ENCODE peak calls at places on chromosomes 16 and 17, in seven cellular contexts. One of them, this sample, is unnamed.
A peak's percentile ranks its signal among the peaks of the same experiment; 100 is the strongest.

GRCh38 chr16:23298290-23298689 is 3.8 kb upstream of the SCNN1B start:
- DNase-seq in GM23338: no peak
- DNase-seq in DND-41: no peak
- DNase-seq in Peyer's patch: no peak
- DNase-seq in keratinocyte: no peak
- DNase-seq in RWPE2: no peak
- DNase-seq in OCI-LY7: no peak
- DNase-seq in this sample: no peak

GRCh38 chr16:57892447-57893096 is 78.4 kb downstream of the CNGB1 start:
- DNase-seq in GM23338: no peak
- DNase-seq in DND-41: no peak
- DNase-seq in Peyer's patch: no peak
- DNase-seq in keratinocyte: no peak
- DNase-seq in RWPE2: no peak
- DNase-seq in OCI-LY7: no peak
- DNase-seq in this sample: peak; percentile 41

GRCh38 chr17:43771463-43771862 is 7.3 kb downstream of the DUSP3 start:
- DNase-seq in GM23338: no peak
- DNase-seq in DND-41: no peak
- DNase-seq in Peyer's patch: no peak
- DNase-seq in keratinocyte: no peak
- DNase-seq in RWPE2: no peak
- DNase-seq in OCI-LY7: no peak
- DNase-seq in this sample: no peak

GRCh38 chr17:82435601-82436583 is 14.7 kb downstream of the CYBC1 start:
- DNase-seq in GM23338: no peak
- DNase-seq in DND-41: no peak
- DNase-seq in Peyer's patch: no peak
- DNase-seq in keratinocyte: no peak
- DNase-seq in RWPE2: no peak
- DNase-seq in OCI-LY7: no peak
- DNase-seq in this sample: no peak

GRCh38 chr17:80673152-80673920 is 128.7 kb downstream of the RPTOR start:
- DNase-seq in GM23338: no peak
- DNase-seq in DND-41: peak; percentile 80
- DNase-seq in Peyer's patch: no peak
- DNase-seq in keratinocyte: no peak
- DNase-seq in RWPE2: no peak
- DNase-seq in OCI-LY7: peak; percentile 40
- DNase-seq in this sample: no peak

GRCh38 chr17:76146053-76146875 is 5.2 kb upstream of the FOXJ1 start:
- DNase-seq in GM23338: no peak
- DNase-seq in DND-41: no peak
- DNase-seq in Peyer's patch: peak; percentile 43
- DNase-seq in keratinocyte: no peak
- DNase-seq in RWPE2: no peak
- DNase-seq in OCI-LY7: peak; percentile 39
- DNase-seq in this sample: no peak

GRCh38 chr16:56789360-56789759 is 59.4 kb downstream of the NUP93 start:
- DNase-seq in GM23338: no peak
- DNase-seq in DND-41: peak; percentile 59
- DNase-seq in Peyer's patch: peak; percentile 57
- DNase-seq in keratinocyte: no peak
- DNase-seq in RWPE2: no peak
- DNase-seq in OCI-LY7: peak; percentile 57
- DNase-seq in this sample: peak; percentile 38

GRCh38 chr17:17535957-17536356 is 39.8 kb upstream of the RASD1 start:
- DNase-seq in GM23338: no peak
- DNase-seq in DND-41: no peak
- DNase-seq in Peyer's patch: no peak
- DNase-seq in keratinocyte: no peak
- DNase-seq in RWPE2: no peak
- DNase-seq in OCI-LY7: no peak
- DNase-seq in this sample: peak; percentile 73

GRCh38 chr16:4409081-4409932 is 7.1 kb downstream of the CORO7 start:
- DNase-seq in GM23338: peak; percentile 45
- DNase-seq in DND-41: no peak
- DNase-seq in Peyer's patch: no peak
- DNase-seq in keratinocyte: no peak
- DNase-seq in RWPE2: peak; percentile 61
- DNase-seq in OCI-LY7: no peak
- DNase-seq in this sample: no peak

GRCh38 chr17:60720763-60721531 is 43.3 kb downstream of the BCAS3 start:
- DNase-seq in GM23338: peak; percentile 76
- DNase-seq in DND-41: peak; percentile 54
- DNase-seq in Peyer's patch: no peak
- DNase-seq in keratinocyte: no peak
- DNase-seq in RWPE2: no peak
- DNase-seq in OCI-LY7: peak; percentile 60
- DNase-seq in this sample: no peak

GRCh38 chr17:35765731-35766488 is 5.2 kb downstream of the C17orf50 start:
- DNase-seq in GM23338: no peak
- DNase-seq in DND-41: no peak
- DNase-seq in Peyer's patch: no peak
- DNase-seq in keratinocyte: no peak
- DNase-seq in RWPE2: no peak
- DNase-seq in OCI-LY7: no peak
- DNase-seq in this sample: no peak

GRCh38 chr17:72575542-72576233 is 454.9 kb downstream of the SOX9 start:
- DNase-seq in GM23338: peak; percentile 32
- DNase-seq in DND-41: no peak
- DNase-seq in Peyer's patch: no peak
- DNase-seq in keratinocyte: no peak
- DNase-seq in RWPE2: no peak
- DNase-seq in OCI-LY7: no peak
- DNase-seq in this sample: no peak

GRCh38 chr16:53094013-53094630 is 39.3 kb downstream of the CHD9 start:
- DNase-seq in GM23338: no peak
- DNase-seq in DND-41: peak; percentile 26
- DNase-seq in Peyer's patch: peak; percentile 86
- DNase-seq in keratinocyte: no peak
- DNase-seq in RWPE2: peak; percentile 71
- DNase-seq in OCI-LY7: peak; percentile 71
- DNase-seq in this sample: peak; percentile 75

GRCh38 chr17:10119203-10120112 is 78.9 kb downstream of the GAS7 start:
- DNase-seq in GM23338: peak; percentile 45
- DNase-seq in DND-41: peak; percentile 73
- DNase-seq in Peyer's patch: no peak
- DNase-seq in keratinocyte: peak; percentile 30
- DNase-seq in RWPE2: no peak
- DNase-seq in OCI-LY7: no peak
- DNase-seq in this sample: peak; percentile 79

GRCh38 chr16:58459344-58460218 is 40.4 kb upstream of the NDRG4 start:
- DNase-seq in GM23338: no peak
- DNase-seq in DND-41: no peak
- DNase-seq in Peyer's patch: no peak
- DNase-seq in keratinocyte: peak; percentile 63
- DNase-seq in RWPE2: no peak
- DNase-seq in OCI-LY7: no peak
- DNase-seq in this sample: no peak

GRCh38 chr17:61461967-61462733 is 9.9 kb downstream of the TBX4 start:
- DNase-seq in GM23338: peak; percentile 52
- DNase-seq in DND-41: no peak
- DNase-seq in Peyer's patch: peak; percentile 46
- DNase-seq in keratinocyte: no peak
- DNase-seq in RWPE2: no peak
- DNase-seq in OCI-LY7: no peak
- DNase-seq in this sample: no peak

GRCh38 chr17:151886-152859 is 14.8 kb downstream of the SCGB1C2 start:
- DNase-seq in GM23338: no peak
- DNase-seq in DND-41: no peak
- DNase-seq in Peyer's patch: no peak
- DNase-seq in keratinocyte: no peak
- DNase-seq in RWPE2: peak; percentile 42
- DNase-seq in OCI-LY7: no peak
- DNase-seq in this sample: no peak

GRCh38 chr16:48537275-48537674 is 72.7 kb downstream of the N4BP1 start:
- DNase-seq in GM23338: no peak
- DNase-seq in DND-41: no peak
- DNase-seq in Peyer's patch: no peak
- DNase-seq in keratinocyte: no peak
- DNase-seq in RWPE2: no peak
- DNase-seq in OCI-LY7: no peak
- DNase-seq in this sample: no peak

GRCh38 chr16:48535369-48535787 is 74.6 kb downstream of the N4BP1 start:
- DNase-seq in GM23338: no peak
- DNase-seq in DND-41: no peak
- DNase-seq in Peyer's patch: no peak
- DNase-seq in keratinocyte: no peak
- DNase-seq in RWPE2: no peak
- DNase-seq in OCI-LY7: no peak
- DNase-seq in this sample: no peak

GRCh38 chr16:48536600-48537200 is 73.3 kb downstream of the N4BP1 start:
- DNase-seq in GM23338: no peak
- DNase-seq in DND-41: no peak
- DNase-seq in Peyer's patch: no peak
- DNase-seq in keratinocyte: no peak
- DNase-seq in RWPE2: no peak
- DNase-seq in OCI-LY7: no peak
- DNase-seq in this sample: no peak

GRCh38 chr16:48534601-48535340 is 75.2 kb downstream of the N4BP1 start:
- DNase-seq in GM23338: no peak
- DNase-seq in DND-41: no peak
- DNase-seq in Peyer's patch: no peak
- DNase-seq in keratinocyte: no peak
- DNase-seq in RWPE2: no peak
- DNase-seq in OCI-LY7: no peak
- DNase-seq in this sample: no peak

DNA sequence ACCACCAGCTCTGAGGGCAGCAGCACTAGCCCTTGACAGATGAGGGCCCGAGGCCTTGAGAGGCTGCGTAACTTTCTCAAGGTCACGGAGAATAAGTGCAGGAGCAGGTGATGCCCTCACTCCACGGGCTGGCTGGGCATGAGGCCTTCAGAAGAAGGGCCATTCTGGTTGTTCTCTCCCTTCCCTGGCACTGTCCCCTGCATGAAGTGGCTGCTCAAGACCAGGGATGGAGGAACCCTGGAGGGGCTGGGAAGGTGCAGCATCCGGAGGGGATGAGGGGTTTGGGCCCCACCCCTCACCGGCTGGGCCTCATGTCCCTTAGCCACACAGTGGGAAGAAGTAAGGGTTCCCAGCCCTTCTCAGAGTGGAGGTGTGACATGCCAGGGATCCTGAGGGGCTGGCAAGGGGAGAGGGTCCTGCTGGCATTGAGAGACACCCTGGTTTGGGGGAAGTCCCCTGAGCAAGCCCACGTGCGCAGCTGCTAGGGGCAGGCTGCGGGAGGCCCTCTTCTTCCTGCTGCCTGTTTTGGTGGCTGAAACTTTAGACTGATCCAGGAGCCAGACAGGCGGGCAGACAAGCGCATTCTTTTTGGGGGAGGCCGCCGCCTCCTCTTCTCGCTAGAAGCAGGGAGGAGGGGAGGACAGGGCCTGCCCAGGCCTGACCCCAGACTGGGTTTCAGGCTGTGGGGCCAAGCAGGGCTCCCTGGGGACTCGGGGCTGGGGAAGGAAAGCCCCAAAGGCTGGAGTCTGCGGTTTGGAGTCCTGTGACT is 74.0 kb downstream of the N4BP1 start:
- DNase-seq in GM23338: peak; percentile 36
- DNase-seq in DND-41: peak; percentile 75
- DNase-seq in Peyer's patch: no peak
- DNase-seq in keratinocyte: no peak
- DNase-seq in RWPE2: no peak
- DNase-seq in OCI-LY7: no peak
- DNase-seq in this sample: no peak
- H3K27ac ChIP-seq in GM23338: no peak overlapping the region
- H3K27ac ChIP-seq in DND-41: peak overlapping the region; percentile 58
- H3K27ac ChIP-seq in Peyer's patch: peak overlapping the region; percentile 44
- H3K27ac ChIP-seq in keratinocyte: peak overlapping the region; percentile 53
- H3K27ac ChIP-seq in RWPE2: peak overlapping the region; percentile 44
- H3K27ac ChIP-seq in OCI-LY7: no peak overlapping the region
- H3K27ac ChIP-seq in this sample: peak overlapping the region; percentile 83

DNA sequence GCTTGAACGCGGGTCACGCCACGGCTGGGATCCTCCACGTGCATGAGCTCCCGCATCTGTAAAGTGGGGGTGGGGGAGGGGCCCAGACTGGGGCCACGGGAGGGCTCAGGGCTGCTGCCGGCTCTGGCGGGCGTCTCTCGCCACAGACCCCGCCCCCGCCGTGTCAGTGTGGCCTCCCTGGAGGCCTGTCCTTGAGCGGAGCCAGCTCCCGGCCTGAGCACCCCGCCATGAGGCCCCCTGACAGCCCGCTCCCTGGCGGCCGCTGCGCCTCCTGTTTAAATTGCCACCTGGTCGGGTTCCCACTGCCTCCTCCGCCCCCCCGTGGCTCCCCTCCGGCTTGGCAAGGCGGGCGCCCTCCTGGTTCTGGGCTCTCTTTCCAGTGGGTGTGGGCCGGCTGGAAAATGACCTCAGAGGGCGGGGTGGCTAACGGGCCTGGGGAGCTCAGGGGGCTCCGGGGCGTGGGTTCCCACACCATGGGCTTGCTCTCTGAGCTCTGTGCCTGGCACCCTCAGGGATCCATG is 42.1 kb upstream of the SSTR5 start:
- DNase-seq in GM23338: no peak
- DNase-seq in DND-41: no peak
- DNase-seq in Peyer's patch: no peak
- DNase-seq in keratinocyte: no peak
- DNase-seq in RWPE2: no peak
- DNase-seq in OCI-LY7: no peak
- DNase-seq in this sample: no peak
- TF ChIP-seq CTCF in GM23338: peak; percentile 0
- TF ChIP-seq CTCF in DND-41: no peak
- TF ChIP-seq CTCF in Peyer's patch: no peak
- TF ChIP-seq CTCF in keratinocyte: no peak
- TF ChIP-seq CTCF in RWPE2: no peak
- TF ChIP-seq CTCF in OCI-LY7: no peak
- TF ChIP-seq CTCF in this sample: no peak

GRCh38 chr17:45155483-45155882 is 6.2 kb upstream of the HEXIM2 start:
- DNase-seq in GM23338: no peak
- DNase-seq in DND-41: no peak
- DNase-seq in Peyer's patch: no peak
- DNase-seq in keratinocyte: no peak
- DNase-seq in RWPE2: no peak
- DNase-seq in OCI-LY7: no peak
- DNase-seq in this sample: no peak
- H3K27ac ChIP-seq in GM23338: no peak overlapping the region
- H3K27ac ChIP-seq in DND-41: no peak overlapping the region
- H3K27ac ChIP-seq in Peyer's patch: no peak overlapping the region
- H3K27ac ChIP-seq in keratinocyte: no peak overlapping the region
- H3K27ac ChIP-seq in RWPE2: peak overlapping the region; percentile 20
- H3K27ac ChIP-seq in OCI-LY7: no peak overlapping the region
- H3K27ac ChIP-seq in this sample: peak overlapping the region; percentile 40

DNA sequence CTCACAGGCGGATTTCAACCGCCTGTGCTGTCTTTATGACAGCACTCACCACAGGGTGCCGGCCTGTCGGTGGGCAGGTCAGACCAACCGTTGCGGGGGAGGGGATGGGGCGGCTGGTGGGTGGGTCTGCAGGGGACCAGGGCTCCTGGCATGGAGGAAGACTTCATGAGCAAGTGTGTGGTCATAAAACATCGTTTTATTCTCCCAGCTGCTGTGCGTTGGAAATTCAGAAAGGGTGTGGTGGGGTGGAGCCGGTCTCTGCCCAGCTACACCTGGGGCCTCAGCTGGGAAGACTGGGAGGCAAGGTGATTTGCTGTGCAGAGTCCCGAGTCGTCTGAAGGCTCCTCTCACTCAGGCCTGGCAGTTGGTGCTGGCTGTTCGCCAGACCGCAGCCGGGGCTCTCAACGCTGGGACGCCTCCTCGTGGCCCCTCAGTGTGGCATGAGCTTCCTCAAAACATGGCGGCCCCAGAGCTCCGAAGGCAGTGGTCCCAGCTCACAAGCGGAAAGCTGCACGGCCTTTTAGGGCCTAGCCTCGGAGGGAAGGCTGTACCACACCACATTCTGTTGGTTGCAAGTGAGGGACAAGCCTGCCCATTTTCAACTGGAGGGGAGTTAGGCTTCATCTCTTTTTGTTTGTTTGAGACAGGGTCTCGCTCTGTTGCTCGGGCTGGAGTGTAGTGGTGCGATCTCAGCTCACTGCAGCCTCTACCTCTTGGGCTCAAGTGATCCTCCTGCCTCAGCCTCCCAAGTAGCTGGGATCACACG is 45.8 kb upstream of the GSE1 start:
- DNase-seq in GM23338: peak; percentile 56
- DNase-seq in DND-41: no peak
- DNase-seq in Peyer's patch: peak; percentile 86
- DNase-seq in keratinocyte: no peak
- DNase-seq in RWPE2: no peak
- DNase-seq in OCI-LY7: no peak
- DNase-seq in this sample: no peak
- TF ChIP-seq CTCF in GM23338: peak; percentile 32
- TF ChIP-seq CTCF in DND-41: no peak
- TF ChIP-seq CTCF in Peyer's patch: no peak
- TF ChIP-seq CTCF in keratinocyte: no peak
- TF ChIP-seq CTCF in RWPE2: no peak
- TF ChIP-seq CTCF in OCI-LY7: no peak
- TF ChIP-seq CTCF in this sample: no peak

This sample was measured in lung.